ENCODE peak calls at places on chromosomes 12 and 14, in nine cellular contexts. D, C, H, R, V, Z, U, P and S are unnamed samples.

GRCh38 chr14:77923131-77923933 is 123.4 kb downstream of the ADCK1 start:
- DNase-seq in D (no peak), C (no peak), H (peak), R (no peak), V (no peak), Z (no peak), U (peak), P (no peak), S (no peak)

GRCh38 chr12:119949145-119949544 is 39.9 kb upstream of the BICDL1 start:
- DNase-seq in D (no peak), C (no peak), H (no peak), R (no peak), V (no peak), Z (peak), U (peak), P (no peak), S (no peak)

GRCh38 chr12:64610092-64610659 is at the start of gene RASSF3:
- DNase-seq in D (peak), C (peak), H (peak), R (peak), V (peak), Z (no peak), U (peak), P (no peak), S (peak)

GRCh38 chr12:5817246-5817645 is 127.8 kb downstream of the ANO2 start:
- DNase-seq in D (no peak), C (no peak), H (no peak), R (no peak), V (no peak), Z (no peak), U (no peak), P (no peak), S (no peak)

GRCh38 chr12:116434155-116435065 is 124.8 kb upstream of the MAP1LC3B2 start:
- DNase-seq in D (no peak), C (no peak), H (peak), R (peak), V (no peak), Z (no peak), U (no peak), P (peak), S (peak)

GRCh38 chr12:3315201-3315661 is 175.8 kb upstream of the PRMT8 start:
- DNase-seq in D (no peak), C (no peak), H (no peak), R (peak), V (no peak), Z (no peak), U (peak), P (no peak), S (no peak)

GRCh38 chr12:83603106-83603505 is 916.4 kb downstream of the TMTC2 start:
- DNase-seq in D (no peak), C (no peak), H (no peak), R (no peak), V (no peak), Z (no peak), U (no peak), P (no peak), S (no peak)

GRCh38 chr14:79465651-79466050 is 745.7 kb downstream of the DIO2 start:
- DNase-seq in D (no peak), C (no peak), H (no peak), R (no peak), V (no peak), Z (no peak), U (no peak), P (no peak), S (no peak)

GRCh38 chr12:56461235-56462159 is 6.9 kb upstream of the SPRYD4 start:
- DNase-seq in D (no peak), C (no peak), H (no peak), R (no peak), V (no peak), Z (no peak), U (no peak), P (no peak), S (no peak)

GRCh38 chr14:104676694-104677505 is 12.5 kb upstream of the INF2 start:
- DNase-seq in D (no peak), C (no peak), H (peak), R (no peak), V (no peak), Z (no peak), U (peak), P (no peak), S (peak)

GRCh38 chr14:33847066-33847465 is 103.8 kb downstream of the EGLN3 start:
- DNase-seq in D (no peak), C (no peak), H (no peak), R (peak), V (no peak), Z (no peak), U (no peak), P (no peak), S (no peak)